ENCODE peak calls at places on chromosomes 7 and 10, in ten cellular contexts. Q, R, K, A, S, T, N, Z, B and X are unnamed samples.

GRCh38 chr10:5741276-5741675 is 56.6 kb downstream of the TASOR2 start:
- DNase-seq in N (no peak), Q (no peak), Z (no peak), A (no peak), R (no peak), S (no peak), T (no peak), B (no peak), K (no peak), X (no peak)

GRCh38 chr7:79282882-79283602 is 170.4 kb downstream of the MAGI2 start:
- DNase-seq in R (no peak), Z (no peak), B (no peak), S (no peak), A (no peak), T (peak; percentile 39), N (no peak), Q (no peak), K (no peak), X (peak; percentile 84)

GRCh38 chr7:128014864-128015263 is 16.4 kb downstream of the LRRC4 start:
- DNase-seq in T (no peak), K (no peak), N (no peak), Z (no peak), B (no peak), A (no peak), S (no peak), Q (no peak), R (no peak), X (no peak)

GRCh38 chr10:43569681-43570080 is 4.7 kb downstream of the ZNF239 start:
- DNase-seq in B (no peak), S (no peak), Z (no peak), N (no peak), T (no peak), R (no peak), K (no peak), Q (no peak), A (no peak), X (no peak)

GRCh38 chr7:115221484-115221883 is 299.6 kb downstream of the MDFIC start:
- DNase-seq in A (no peak), Z (no peak), T (no peak), S (no peak), K (no peak), Q (no peak), R (no peak), N (no peak), B (no peak), X (no peak)

GRCh38 chr7:107180378-107180777 is 11.6 kb downstream of the HBP1 start:
- DNase-seq in T (peak; percentile 62), Z (peak; percentile 69), S (no peak), Q (no peak), K (peak; percentile 64), B (peak; percentile 25), N (no peak), A (no peak), R (no peak), X (no peak)

GRCh38 chr10:9833871-9834454 is 1183.7 kb upstream of the CELF2 start:
- DNase-seq in R (no peak), Q (no peak), Z (no peak), T (no peak), A (no peak), S (no peak), N (no peak), K (no peak), B (no peak), X (no peak)

GRCh38 chr10:114764656-114765055 is 56.9 kb upstream of the FHIP2A start:
- DNase-seq in T (no peak), Q (no peak), Z (no peak), S (no peak), R (no peak), B (no peak), N (no peak), K (no peak), A (no peak), X (no peak)

GRCh38 chr10:124180947-124181549 is 87.7 kb upstream of the CHST15 start:
- DNase-seq in S (no peak), N (no peak), R (no peak), T (peak; percentile 75), B (no peak), Q (no peak), Z (no peak), K (peak; percentile 43), A (no peak), X (no peak)

GRCh38 chr10:103053659-103054581 is 135.8 kb downstream of the CNNM2 start:
- DNase-seq in B (peak; percentile 79), A (no peak), K (peak; percentile 56), Z (peak; percentile 52), N (peak; percentile 44), S (peak; percentile 55), Q (peak; percentile 67), T (peak; percentile 88), R (peak; percentile 89), X (no peak)

GRCh38 chr7:157490465-157490912 is 153.7 kb downstream of the DNAJB6 start:
- DNase-seq in Q (no peak), K (peak; percentile 64), T (peak; percentile 96), A (no peak), B (no peak), R (no peak), N (no peak), Z (no peak), S (no peak), X (peak; percentile 33)

GRCh38 chr7:92609921-92610518 is 19.8 kb upstream of the FAM133B start:
- DNase-seq in Q (no peak), A (no peak), N (no peak), K (no peak), B (no peak), S (no peak), T (no peak), R (no peak), Z (no peak), X (no peak)

GRCh38 chr7:5041047-5041446 is 4.6 kb upstream of the RBAK start:
- DNase-seq in A (no peak), S (no peak), Q (no peak), N (no peak), B (no peak), K (no peak), R (no peak), Z (no peak), T (no peak), X (no peak)

GRCh38 chr7:85908051-85908450 is 721.2 kb upstream of the SEMA3D start:
- DNase-seq in R (no peak), Q (no peak), S (no peak), T (no peak), Z (no peak), A (no peak), N (no peak), B (no peak), K (no peak), X (no peak)

GRCh38 chr7:95330194-95331003 is 6.1 kb upstream of the PON1 start:
- DNase-seq in R (no peak), K (no peak), T (peak; percentile 11), B (no peak), N (no peak), S (no peak), A (no peak), Z (no peak), Q (no peak), X (no peak)

GRCh38 chr10:123027861-123028260 is 19.1 kb downstream of the ACADSB start:
- DNase-seq in R (no peak), A (no peak), B (no peak), N (no peak), T (no peak), S (no peak), Z (no peak), K (no peak), Q (no peak), X (no peak)

GRCh38 chr7:33926535-33926934 is 21.2 kb downstream of the BMPER start:
- DNase-seq in A (no peak), N (no peak), B (no peak), S (no peak), R (no peak), Z (no peak), T (no peak), K (no peak), Q (no peak), X (no peak)
- H3K36me3 ChIP-seq in A (no peaks in the 10 kb centered on the region), N (no peaks in the 10 kb centered on the region), B (no peaks in the 10 kb centered on the region), S (no peaks in the 10 kb centered on the region), R (no peaks in the 10 kb centered on the region), Z (no peaks in the 10 kb centered on the region), T (no peaks in the 10 kb centered on the region), K (no peaks in the 10 kb centered on the region), Q (no peaks in the 10 kb centered on the region), X (no peaks in the 10 kb centered on the region)

GRCh38 chr10:31467791-31468535 is 148.9 kb downstream of the ZEB1 start:
- DNase-seq in T (no peak), Z (no peak), R (no peak), S (peak; percentile 13), Q (peak; percentile 9), K (no peak), N (no peak), B (peak; percentile 9), A (no peak), X (peak; percentile 2)
- TF ChIP-seq CTCF in T (peak; percentile 72), Z (peak; percentile 51), R (no peak), S (peak; percentile 43), Q (peak; percentile 46), K (no peak), N (no peak), B (peak; percentile 54), A (peak; percentile 16), X (peak; percentile 39)

DNA sequence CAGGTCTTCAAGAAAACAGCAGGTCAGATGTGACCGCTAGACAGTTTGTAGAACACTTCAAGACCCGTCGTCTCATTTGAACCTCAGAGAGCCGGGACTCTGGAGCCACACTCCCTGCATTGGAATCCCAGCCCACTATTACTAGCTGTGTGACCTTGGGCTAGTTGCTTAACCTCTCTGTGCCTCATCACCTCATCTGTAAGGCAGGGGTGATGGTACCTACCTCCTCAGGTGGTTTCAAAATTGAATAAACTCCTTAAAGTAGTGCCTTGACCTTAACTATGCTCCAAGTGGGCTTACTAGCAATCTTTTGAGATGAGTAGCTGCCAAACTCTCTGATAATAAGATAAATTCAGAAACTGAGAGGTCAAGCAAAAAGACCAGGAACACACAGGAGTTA is 43.8 kb downstream of the OGDH start:
- DNase-seq in Z (no peak), Q (no peak), A (no peak), K (no peak), B (no peak), N (no peak), R (no peak), S (no peak), T (no peak), X (no peak)
- H3K36me3 ChIP-seq in Z (peaks cover 6% of the 10 kb centered on the region), Q (no peaks in the 10 kb centered on the region), A (peaks cover 11% of the 10 kb centered on the region), K (peaks cover 33% of the 10 kb centered on the region), B (peaks cover 10% of the 10 kb centered on the region), N (peaks cover 74% of the 10 kb centered on the region), R (peaks cover 34% of the 10 kb centered on the region), S (peaks cover 9% of the 10 kb centered on the region), T (peaks cover 18% of the 10 kb centered on the region), X (peaks cover 7% of the 10 kb centered on the region)

DNA sequence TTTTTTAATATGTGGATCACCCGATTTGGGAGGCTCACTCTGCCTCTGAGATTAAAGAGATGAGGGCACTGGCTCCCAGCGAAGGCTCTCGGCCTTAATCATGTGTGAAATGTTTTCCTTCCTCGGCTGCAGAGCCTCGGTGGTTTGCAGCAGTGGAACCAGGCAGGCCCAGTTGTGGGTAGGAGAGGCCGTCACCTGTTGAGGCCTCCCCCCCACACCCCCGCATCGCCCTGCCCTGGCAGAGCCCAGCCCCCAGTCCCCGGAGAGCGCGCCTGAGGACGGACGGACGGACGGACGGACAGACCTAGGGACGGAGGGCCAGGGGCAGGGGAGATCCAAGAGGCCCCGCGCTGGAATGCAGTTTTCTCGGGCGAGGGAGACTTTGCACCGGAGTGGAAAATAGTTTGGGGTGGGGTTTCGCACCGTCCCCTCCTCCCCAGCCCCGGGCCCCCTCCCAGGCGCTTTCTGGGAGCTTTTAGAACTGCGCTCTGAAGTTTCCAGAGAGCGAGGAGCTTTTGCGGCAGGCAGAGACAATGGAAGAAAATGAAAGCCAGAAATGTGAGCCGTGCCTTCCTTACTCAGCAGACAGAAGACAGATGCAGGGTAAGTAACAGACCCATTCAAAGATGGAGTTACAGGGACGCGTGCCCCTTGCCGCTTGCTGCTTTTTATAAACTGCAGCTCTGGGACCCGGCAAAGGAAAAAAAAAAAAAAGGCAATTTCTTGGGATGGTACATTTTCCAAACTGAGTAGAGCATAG is at the start of gene KIAA1217:
- DNase-seq in Z (peak; percentile 64), Q (peak; percentile 49), B (no peak), R (no peak), N (no peak), K (no peak), S (peak; percentile 65), T (peak; percentile 19), A (no peak), X (no peak)
- TF ChIP-seq CTCF in Z (no peak), Q (no peak), B (no peak), R (no peak), N (no peak), K (no peak), S (no peak), T (no peak), A (no peak), X (no peak)